ENCODE peak calls at places on chromosomes 4 and X, in ten cellular contexts. One of them, this sample, is unnamed.

GRCh38 chrX:42678133-42678532 is 99.8 kb downstream of the PPP1R2C start:
- DNase-seq in kidney epithelial cell: no peak
- DNase-seq in GM20000: no peak
- DNase-seq in lower lobe of right lung: no peak
- DNase-seq in psoas muscle: no peak
- DNase-seq in bronchial epithelial cell: peak; percentile 17
- DNase-seq in GM13977: no peak
- DNase-seq in retinal pigment epithelial cell: no peak
- DNase-seq in GM10248: no peak
- DNase-seq in activated B cell treated with CpG ODN at 0.5 μM for 24 hours: no peak
- DNase-seq in this sample: no peak

GRCh38 chr4:111641813-111642579 is 503.3 kb upstream of the FAM241A start:
- DNase-seq in kidney epithelial cell: peak; percentile 65
- DNase-seq in GM20000: peak; percentile 64
- DNase-seq in lower lobe of right lung: no peak
- DNase-seq in psoas muscle: peak; percentile 52
- DNase-seq in bronchial epithelial cell: peak; percentile 87
- DNase-seq in GM13977: peak; percentile 54
- DNase-seq in retinal pigment epithelial cell: peak; percentile 72
- DNase-seq in GM10248: peak; percentile 53
- DNase-seq in activated B cell treated with CpG ODN at 0.5 μM for 24 hours: no peak
- DNase-seq in this sample: peak; percentile 67

GRCh38 chr4:94757192-94758140 is at the start of gene BMPR1B:
- DNase-seq in kidney epithelial cell: peak; percentile 42
- DNase-seq in GM20000: peak; percentile 29
- DNase-seq in lower lobe of right lung: no peak
- DNase-seq in psoas muscle: no peak
- DNase-seq in bronchial epithelial cell: peak; percentile 65
- DNase-seq in GM13977: no peak
- DNase-seq in retinal pigment epithelial cell: peak; percentile 50
- DNase-seq in GM10248: peak; percentile 13
- DNase-seq in activated B cell treated with CpG ODN at 0.5 μM for 24 hours: no peak
- DNase-seq in this sample: peak; percentile 42

GRCh38 chr4:131302108-131302507 is 1847.0 kb upstream of the PCDH10 start:
- DNase-seq in kidney epithelial cell: no peak
- DNase-seq in GM20000: no peak
- DNase-seq in lower lobe of right lung: no peak
- DNase-seq in psoas muscle: no peak
- DNase-seq in bronchial epithelial cell: no peak
- DNase-seq in GM13977: no peak
- DNase-seq in retinal pigment epithelial cell: no peak
- DNase-seq in GM10248: no peak
- DNase-seq in activated B cell treated with CpG ODN at 0.5 μM for 24 hours: no peak
- DNase-seq in this sample: no peak

GRCh38 chr4:99180367-99181169 is 36.5 kb upstream of the ADH4 start:
- DNase-seq in kidney epithelial cell: peak; percentile 14
- DNase-seq in GM20000: no peak
- DNase-seq in lower lobe of right lung: no peak
- DNase-seq in psoas muscle: no peak
- DNase-seq in bronchial epithelial cell: peak; percentile 88
- DNase-seq in GM13977: no peak
- DNase-seq in retinal pigment epithelial cell: no peak
- DNase-seq in GM10248: no peak
- DNase-seq in activated B cell treated with CpG ODN at 0.5 μM for 24 hours: no peak
- DNase-seq in this sample: no peak

GRCh38 chr4:153468587-153468986 is 2.4 kb downstream of the TMEM131L start:
- DNase-seq in kidney epithelial cell: no peak
- DNase-seq in GM20000: no peak
- DNase-seq in lower lobe of right lung: no peak
- DNase-seq in psoas muscle: no peak
- DNase-seq in bronchial epithelial cell: no peak
- DNase-seq in GM13977: no peak
- DNase-seq in retinal pigment epithelial cell: no peak
- DNase-seq in GM10248: no peak
- DNase-seq in activated B cell treated with CpG ODN at 0.5 μM for 24 hours: no peak
- DNase-seq in this sample: no peak

GRCh38 chr4:77314697-77315096 is 157.7 kb downstream of the CCNG2 start:
- DNase-seq in kidney epithelial cell: no peak
- DNase-seq in GM20000: no peak
- DNase-seq in lower lobe of right lung: no peak
- DNase-seq in psoas muscle: no peak
- DNase-seq in bronchial epithelial cell: no peak
- DNase-seq in GM13977: no peak
- DNase-seq in retinal pigment epithelial cell: no peak
- DNase-seq in GM10248: no peak
- DNase-seq in activated B cell treated with CpG ODN at 0.5 μM for 24 hours: no peak
- DNase-seq in this sample: no peak

GRCh38 chr4:185011408-185011807 is 6.9 kb upstream of the HELT start:
- DNase-seq in kidney epithelial cell: no peak
- DNase-seq in GM20000: no peak
- DNase-seq in lower lobe of right lung: no peak
- DNase-seq in psoas muscle: no peak
- DNase-seq in bronchial epithelial cell: no peak
- DNase-seq in GM13977: no peak
- DNase-seq in retinal pigment epithelial cell: no peak
- DNase-seq in GM10248: no peak
- DNase-seq in activated B cell treated with CpG ODN at 0.5 μM for 24 hours: no peak
- DNase-seq in this sample: peak; percentile 58

GRCh38 chr4:185112104-185112503 is 31.0 kb upstream of the SLC25A4 start:
- DNase-seq in kidney epithelial cell: peak; percentile 90
- DNase-seq in GM20000: no peak
- DNase-seq in lower lobe of right lung: no peak
- DNase-seq in psoas muscle: no peak
- DNase-seq in bronchial epithelial cell: peak; percentile 94
- DNase-seq in GM13977: no peak
- DNase-seq in retinal pigment epithelial cell: peak; percentile 95
- DNase-seq in GM10248: no peak
- DNase-seq in activated B cell treated with CpG ODN at 0.5 μM for 24 hours: no peak
- DNase-seq in this sample: no peak

GRCh38 chrX:103488332-103488731 is 31.0 kb downstream of the RAB40A start:
- DNase-seq in kidney epithelial cell: no peak
- DNase-seq in GM20000: no peak
- DNase-seq in lower lobe of right lung: no peak
- DNase-seq in psoas muscle: no peak
- DNase-seq in bronchial epithelial cell: no peak
- DNase-seq in GM13977: no peak
- DNase-seq in retinal pigment epithelial cell: no peak
- DNase-seq in GM10248: no peak
- DNase-seq in activated B cell treated with CpG ODN at 0.5 μM for 24 hours: no peak
- DNase-seq in this sample: no peak

GRCh38 chr4:180635276-180635675 is 1607.9 kb upstream of the TENM3 start:
- DNase-seq in kidney epithelial cell: peak; percentile 54
- DNase-seq in GM20000: no peak
- DNase-seq in lower lobe of right lung: no peak
- DNase-seq in psoas muscle: no peak
- DNase-seq in bronchial epithelial cell: no peak
- DNase-seq in GM13977: no peak
- DNase-seq in retinal pigment epithelial cell: peak; percentile 33
- DNase-seq in GM10248: no peak
- DNase-seq in activated B cell treated with CpG ODN at 0.5 μM for 24 hours: no peak
- DNase-seq in this sample: no peak

DNA sequence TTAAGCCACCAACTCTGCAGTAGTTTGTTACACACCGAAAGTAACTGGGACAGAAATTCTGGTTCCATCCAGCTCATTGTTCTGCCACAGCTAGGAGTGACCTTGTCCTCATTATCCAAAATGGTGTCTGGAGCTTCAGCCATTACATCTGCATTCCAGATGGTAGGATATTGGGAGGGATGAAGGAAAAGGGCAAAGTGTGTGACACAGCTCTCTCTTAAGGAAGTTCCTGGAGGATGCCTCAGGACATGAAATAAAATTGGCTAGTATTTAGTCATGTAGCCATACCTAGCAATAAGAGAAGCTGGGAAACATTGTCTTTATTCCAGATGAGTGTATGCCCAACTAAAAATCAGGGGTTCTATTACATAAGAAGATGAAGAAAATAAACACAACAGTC is 262.0 kb downstream of the BCOR start:
- DNase-seq in kidney epithelial cell: no peak
- DNase-seq in GM20000: no peak
- DNase-seq in lower lobe of right lung: no peak
- DNase-seq in psoas muscle: no peak
- DNase-seq in bronchial epithelial cell: no peak
- DNase-seq in GM13977: no peak
- DNase-seq in retinal pigment epithelial cell: no peak
- DNase-seq in GM10248: no peak
- DNase-seq in activated B cell treated with CpG ODN at 0.5 μM for 24 hours: no peak
- DNase-seq in this sample: no peak
- TF ChIP-seq CTCF in kidney epithelial cell: no peak
- TF ChIP-seq CTCF in GM20000: no peak
- TF ChIP-seq CTCF in lower lobe of right lung: no peak
- TF ChIP-seq CTCF in psoas muscle: no peak
- TF ChIP-seq CTCF in bronchial epithelial cell: no peak
- TF ChIP-seq CTCF in GM13977: no peak
- TF ChIP-seq CTCF in retinal pigment epithelial cell: no peak
- TF ChIP-seq CTCF in GM10248: no peak
- TF ChIP-seq CTCF in activated B cell treated with CpG ODN at 0.5 μM for 24 hours: no peak
- TF ChIP-seq CTCF in this sample: no peak

GRCh38 chr4:168652818-168653217 is 156.0 kb downstream of the PALLD start:
- DNase-seq in kidney epithelial cell: no peak
- DNase-seq in GM20000: no peak
- DNase-seq in lower lobe of right lung: no peak
- DNase-seq in psoas muscle: no peak
- DNase-seq in bronchial epithelial cell: no peak
- DNase-seq in GM13977: no peak
- DNase-seq in retinal pigment epithelial cell: no peak
- DNase-seq in GM10248: no peak
- DNase-seq in activated B cell treated with CpG ODN at 0.5 μM for 24 hours: no peak
- DNase-seq in this sample: no peak

GRCh38 chr4:168651374-168651773 is 154.5 kb downstream of the PALLD start:
- DNase-seq in kidney epithelial cell: no peak
- DNase-seq in GM20000: no peak
- DNase-seq in lower lobe of right lung: no peak
- DNase-seq in psoas muscle: no peak
- DNase-seq in bronchial epithelial cell: no peak
- DNase-seq in GM13977: no peak
- DNase-seq in retinal pigment epithelial cell: no peak
- DNase-seq in GM10248: no peak
- DNase-seq in activated B cell treated with CpG ODN at 0.5 μM for 24 hours: no peak
- DNase-seq in this sample: no peak

GRCh38 chr4:168654206-168655174 is 157.6 kb downstream of the PALLD start:
- DNase-seq in kidney epithelial cell: no peak
- DNase-seq in GM20000: no peak
- DNase-seq in lower lobe of right lung: no peak
- DNase-seq in psoas muscle: no peak
- DNase-seq in bronchial epithelial cell: peak; percentile 57
- DNase-seq in GM13977: no peak
- DNase-seq in retinal pigment epithelial cell: no peak
- DNase-seq in GM10248: no peak
- DNase-seq in activated B cell treated with CpG ODN at 0.5 μM for 24 hours: no peak
- DNase-seq in this sample: no peak

GRCh38 chr4:168648929-168649328 is 152.1 kb downstream of the PALLD start:
- DNase-seq in kidney epithelial cell: peak; percentile 76
- DNase-seq in GM20000: no peak
- DNase-seq in lower lobe of right lung: no peak
- DNase-seq in psoas muscle: no peak
- DNase-seq in bronchial epithelial cell: peak; percentile 87
- DNase-seq in GM13977: no peak
- DNase-seq in retinal pigment epithelial cell: no peak
- DNase-seq in GM10248: no peak
- DNase-seq in activated B cell treated with CpG ODN at 0.5 μM for 24 hours: no peak
- DNase-seq in this sample: no peak

DNA sequence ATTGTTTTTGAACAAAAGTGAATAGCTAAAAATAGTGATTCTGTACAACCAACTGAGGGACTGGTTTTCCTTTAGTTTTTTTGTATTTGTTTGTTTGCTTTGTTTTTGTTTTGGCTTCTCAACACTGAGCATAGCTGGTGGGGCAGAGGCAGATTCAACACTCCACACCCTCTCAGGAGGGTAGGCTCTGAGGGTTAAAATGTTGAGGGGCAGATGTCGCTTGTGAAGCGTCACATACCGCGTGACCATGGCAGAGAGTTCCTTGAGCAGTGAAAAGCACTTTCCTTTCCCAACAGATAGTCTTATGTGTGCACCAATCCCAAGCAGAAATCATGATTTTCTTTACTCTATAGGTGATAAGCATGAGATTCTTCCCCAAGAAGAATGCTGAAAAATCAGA is 155.0 kb downstream of the PALLD start:
- DNase-seq in kidney epithelial cell: no peak
- DNase-seq in GM20000: no peak
- DNase-seq in lower lobe of right lung: no peak
- DNase-seq in psoas muscle: no peak
- DNase-seq in bronchial epithelial cell: no peak
- DNase-seq in GM13977: no peak
- DNase-seq in retinal pigment epithelial cell: no peak
- DNase-seq in GM10248: no peak
- DNase-seq in activated B cell treated with CpG ODN at 0.5 μM for 24 hours: no peak
- DNase-seq in this sample: no peak
- TF ChIP-seq CTCF in kidney epithelial cell: no peak
- TF ChIP-seq CTCF in GM20000: no peak
- TF ChIP-seq CTCF in lower lobe of right lung: no peak
- TF ChIP-seq CTCF in psoas muscle: no peak
- TF ChIP-seq CTCF in bronchial epithelial cell: no peak
- TF ChIP-seq CTCF in GM13977: no peak
- TF ChIP-seq CTCF in retinal pigment epithelial cell: no peak
- TF ChIP-seq CTCF in GM10248: no peak
- TF ChIP-seq CTCF in activated B cell treated with CpG ODN at 0.5 μM for 24 hours: no peak
- TF ChIP-seq CTCF in this sample: no peak

GRCh38 chrX:70196961-70197805 is 19.9 kb downstream of the DGAT2L6 start:
- DNase-seq in kidney epithelial cell: no peak
- DNase-seq in GM20000: peak; percentile 45
- DNase-seq in lower lobe of right lung: no peak
- DNase-seq in psoas muscle: no peak
- DNase-seq in bronchial epithelial cell: peak; percentile 62
- DNase-seq in GM13977: peak; percentile 33
- DNase-seq in retinal pigment epithelial cell: peak; percentile 16
- DNase-seq in GM10248: peak; percentile 34
- DNase-seq in activated B cell treated with CpG ODN at 0.5 μM for 24 hours: peak; percentile 14
- DNase-seq in this sample: peak; percentile 48
- TF ChIP-seq CTCF in kidney epithelial cell: peak; percentile 60
- TF ChIP-seq CTCF in GM20000: peak; percentile 38
- TF ChIP-seq CTCF in lower lobe of right lung: peak; percentile 61
- TF ChIP-seq CTCF in psoas muscle: peak; percentile 61
- TF ChIP-seq CTCF in bronchial epithelial cell: peak; percentile 55
- TF ChIP-seq CTCF in GM13977: peak; percentile 61
- TF ChIP-seq CTCF in retinal pigment epithelial cell: peak; percentile 77
- TF ChIP-seq CTCF in GM10248: peak; percentile 50
- TF ChIP-seq CTCF in activated B cell treated with CpG ODN at 0.5 μM for 24 hours: no peak
- TF ChIP-seq CTCF in this sample: peak; percentile 67

DNA sequence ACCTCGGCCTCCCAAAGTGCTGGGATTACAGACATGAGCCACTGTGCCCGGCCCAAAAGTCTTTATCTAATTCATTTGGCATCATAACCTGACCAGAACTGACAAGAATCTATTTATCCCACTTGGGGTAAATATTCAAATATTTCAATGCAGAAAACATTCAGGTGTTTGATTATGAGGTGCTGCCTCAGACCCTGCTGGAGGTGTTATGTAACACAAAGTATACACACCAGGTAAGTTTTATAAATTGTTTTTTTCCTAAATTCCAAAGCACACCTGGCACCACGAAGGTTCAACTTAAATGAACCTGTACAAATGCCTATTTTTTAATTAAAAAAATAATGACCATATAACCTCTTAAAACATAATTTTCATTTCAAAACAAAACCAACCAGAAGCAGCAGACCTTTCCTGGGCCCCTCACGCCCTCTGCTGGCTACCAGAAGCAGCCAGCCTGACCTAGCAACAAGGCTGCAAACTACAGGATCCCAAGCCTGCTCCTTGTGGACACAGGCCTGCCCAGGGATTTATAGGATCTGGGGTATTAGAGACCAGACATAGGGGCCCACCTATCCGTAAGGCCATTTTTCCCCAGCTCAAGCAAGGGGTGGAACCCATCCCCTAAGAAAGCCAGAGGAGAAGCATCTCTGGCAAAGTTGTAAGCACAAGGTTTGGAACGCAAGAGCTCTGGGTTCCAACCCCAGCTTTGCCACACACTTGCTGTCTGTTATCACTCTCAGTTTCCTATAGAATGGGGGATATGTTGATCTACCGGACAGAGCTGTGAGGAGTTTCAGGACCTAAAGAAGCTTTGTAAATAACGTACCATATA is 11.7 kb downstream of the OTUD5 start:
- DNase-seq in kidney epithelial cell: no peak
- DNase-seq in GM20000: peak; percentile 48
- DNase-seq in lower lobe of right lung: peak; percentile 54
- DNase-seq in psoas muscle: no peak
- DNase-seq in bronchial epithelial cell: peak; percentile 8
- DNase-seq in GM13977: peak; percentile 64
- DNase-seq in retinal pigment epithelial cell: no peak
- DNase-seq in GM10248: peak; percentile 62
- DNase-seq in activated B cell treated with CpG ODN at 0.5 μM for 24 hours: no peak
- DNase-seq in this sample: peak; percentile 25
- TF ChIP-seq CTCF in kidney epithelial cell: peak; percentile 80
- TF ChIP-seq CTCF in GM20000: peak; percentile 80
- TF ChIP-seq CTCF in lower lobe of right lung: peak; percentile 73
- TF ChIP-seq CTCF in psoas muscle: peak; percentile 56
- TF ChIP-seq CTCF in bronchial epithelial cell: peak; percentile 61
- TF ChIP-seq CTCF in GM13977: peak; percentile 92
- TF ChIP-seq CTCF in retinal pigment epithelial cell: peak; percentile 83
- TF ChIP-seq CTCF in GM10248: peak; percentile 80
- TF ChIP-seq CTCF in activated B cell treated with CpG ODN at 0.5 μM for 24 hours: no peak
- TF ChIP-seq CTCF in this sample: peak; percentile 77

This sample was measured in neural crest cell.